ENCODE peak calls at places on chromosomes 6 and 20, in four cellular contexts. One of them, this sample, is unnamed.

GRCh38 chr20:19609642-19610223 is 148.3 kb upstream of the RIN2 start:
- DNase-seq in AG04450: no peak
- DNase-seq in psoas muscle: no peak
- DNase-seq in lower leg skin: no peak
- DNase-seq in this sample: no peak

GRCh38 chr6:135440087-135440792 is 57.3 kb downstream of the AHI1 start:
- DNase-seq in AG04450: no peak
- DNase-seq in lower leg skin: no peak
- DNase-seq in psoas muscle: no peak
- DNase-seq in this sample: no peak

GRCh38 chr20:35192071-35192872 is 20.4 kb downstream of the PROCR start:
- DNase-seq in AG04450: no peak
- DNase-seq in psoas muscle: no peak
- DNase-seq in lower leg skin: no peak
- DNase-seq in this sample: no peak

GRCh38 chr6:76840865-76841264 is 622.4 kb downstream of the HTR1B start:
- DNase-seq in AG04450: no peak
- DNase-seq in psoas muscle: no peak
- DNase-seq in lower leg skin: no peak
- DNase-seq in this sample: no peak

GRCh38 chr6:38012573-38012972 is 193.0 kb downstream of the ZFAND3 start:
- DNase-seq in psoas muscle: no peak
- DNase-seq in AG04450: peak
- DNase-seq in lower leg skin: no peak
- DNase-seq in this sample: no peak

GRCh38 chr6:8020083-8020482 is 44.1 kb downstream of the BLOC1S5 start:
- DNase-seq in psoas muscle: no peak
- DNase-seq in AG04450: no peak
- DNase-seq in lower leg skin: no peak
- DNase-seq in this sample: no peak

GRCh38 chr20:896626-897025 is 19.5 kb downstream of the ANGPT4 start:
- DNase-seq in psoas muscle: no peak
- DNase-seq in lower leg skin: no peak
- DNase-seq in AG04450: no peak
- DNase-seq in this sample: no peak

GRCh38 chr20:39851459-39851858 is 837.6 kb downstream of the MAFB start:
- DNase-seq in psoas muscle: no peak
- DNase-seq in lower leg skin: no peak
- DNase-seq in AG04450: peak
- DNase-seq in this sample: no peak

GRCh38 chr6:9140181-9140580 is 704.8 kb upstream of the SLC35B3 start:
- DNase-seq in lower leg skin: peak
- DNase-seq in psoas muscle: peak
- DNase-seq in AG04450: no peak
- DNase-seq in this sample: no peak

GRCh38 chr6:8859501-8859900 is 424.2 kb upstream of the SLC35B3 start:
- DNase-seq in lower leg skin: no peak
- DNase-seq in psoas muscle: no peak
- DNase-seq in AG04450: no peak
- DNase-seq in this sample: no peak

GRCh38 chr6:136411028-136411329 is 121.3 kb upstream of the BCLAF1 start:
- DNase-seq in psoas muscle: no peak
- DNase-seq in lower leg skin: no peak
- DNase-seq in AG04450: no peak
- DNase-seq in this sample: no peak

GRCh38 chr6:16657768-16658167 is 103.5 kb downstream of the ATXN1 start:
- DNase-seq in lower leg skin: no peak
- DNase-seq in psoas muscle: no peak
- DNase-seq in AG04450: no peak
- DNase-seq in this sample: no peak

GRCh38 chr6:38095054-38095453 is 275.5 kb downstream of the ZFAND3 start:
- DNase-seq in psoas muscle: no peak
- DNase-seq in AG04450: peak
- DNase-seq in lower leg skin: no peak
- DNase-seq in this sample: no peak

GRCh38 chr6:53143710-53144109 is 4.9 kb downstream of the GCM1 start:
- DNase-seq in psoas muscle: no peak
- DNase-seq in AG04450: no peak
- DNase-seq in lower leg skin: no peak
- DNase-seq in this sample: no peak

GRCh38 chr6:17423018-17423417 is 29.6 kb downstream of the CAP2 start:
- DNase-seq in lower leg skin: no peak
- DNase-seq in AG04450: no peak
- DNase-seq in psoas muscle: no peak
- DNase-seq in this sample: peak

GRCh38 chr20:35465976-35466375 is 10.6 kb downstream of the CEP250 start:
- DNase-seq in AG04450: no peak
- DNase-seq in lower leg skin: no peak
- DNase-seq in psoas muscle: peak
- DNase-seq in this sample: no peak

GRCh38 chr6:11323666-11324452 is 91.4 kb upstream of the NEDD9 start:
- DNase-seq in psoas muscle: no peak
- DNase-seq in AG04450: no peak
- DNase-seq in lower leg skin: no peak
- DNase-seq in this sample: no peak

GRCh38 chr6:10146723-10147451 is 268.0 kb downstream of the TFAP2A start:
- DNase-seq in AG04450: no peak
- DNase-seq in psoas muscle: no peak
- DNase-seq in lower leg skin: peak
- DNase-seq in this sample: no peak

GRCh38 chr6:41614713-41615112 is 23.6 kb upstream of the MDFI start:
- DNase-seq in lower leg skin: no peak
- DNase-seq in AG04450: no peak
- DNase-seq in psoas muscle: no peak
- DNase-seq in this sample: no peak

GRCh38 chr20:50008007-50008406 is 25.2 kb downstream of the SNAI1 start:
- DNase-seq in lower leg skin: no peak
- DNase-seq in AG04450: no peak
- DNase-seq in psoas muscle: no peak
- DNase-seq in this sample: no peak

GRCh38 chr6:88983532-88983931 is 20.1 kb upstream of the RNGTT start:
- DNase-seq in AG04450: no peak
- DNase-seq in psoas muscle: no peak
- DNase-seq in lower leg skin: no peak
- DNase-seq in this sample: no peak

GRCh38 chr20:46343358-46344357 is 35.4 kb upstream of the CDH22 start:
- DNase-seq in lower leg skin: no peak
- DNase-seq in psoas muscle: no peak
- DNase-seq in AG04450: no peak
- DNase-seq in this sample: no peak

GRCh38 chr6:18503588-18504231 is 116.6 kb downstream of the RNF144B start:
- DNase-seq in AG04450: peak
- DNase-seq in psoas muscle: no peak
- DNase-seq in lower leg skin: no peak
- DNase-seq in this sample: peak
- H3K4me3 ChIP-seq in AG04450: no peak
- H3K4me3 ChIP-seq in psoas muscle: peak
- H3K4me3 ChIP-seq in lower leg skin: peak
- H3K4me3 ChIP-seq in this sample: peak

GRCh38 chr20:23303325-23304102 is 47.1 kb upstream of the NXT1 start:
- DNase-seq in AG04450: no peak
- DNase-seq in lower leg skin: no peak
- DNase-seq in psoas muscle: no peak
- DNase-seq in this sample: no peak

GRCh38 chr20:23304616-23305015 is 46.0 kb upstream of the NXT1 start:
- DNase-seq in psoas muscle: no peak
- DNase-seq in lower leg skin: no peak
- DNase-seq in AG04450: no peak
- DNase-seq in this sample: no peak

GRCh38 chr20:23302386-23302785 is 48.2 kb upstream of the NXT1 start:
- DNase-seq in lower leg skin: peak
- DNase-seq in AG04450: no peak
- DNase-seq in psoas muscle: no peak
- DNase-seq in this sample: no peak

GRCh38 chr20:23301436-23302050 is 49.0 kb upstream of the NXT1 start:
- DNase-seq in lower leg skin: no peak
- DNase-seq in psoas muscle: no peak
- DNase-seq in AG04450: no peak
- DNase-seq in this sample: no peak

DNA sequence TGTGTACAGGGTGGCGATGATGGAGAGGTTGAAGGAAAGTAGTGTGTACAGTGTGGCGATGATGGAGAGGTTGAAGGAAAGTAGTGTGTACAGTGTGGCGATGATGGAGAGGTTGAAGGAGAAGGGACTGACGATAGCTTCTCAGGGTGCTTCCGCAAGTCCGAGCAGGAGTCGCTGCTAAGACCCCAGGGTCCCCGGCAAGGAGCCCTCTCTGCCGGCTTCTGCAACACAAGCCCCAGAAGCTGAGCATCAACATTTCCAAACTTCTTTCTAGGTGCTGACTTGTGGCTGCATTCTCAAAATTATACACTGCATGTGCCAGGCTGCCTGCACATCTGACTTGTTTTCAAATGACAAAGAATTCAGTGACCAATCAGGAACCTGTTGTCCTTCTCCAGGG is 47.8 kb upstream of the NXT1 start:
- DNase-seq in psoas muscle: no peak
- DNase-seq in AG04450: no peak
- DNase-seq in lower leg skin: peak
- DNase-seq in this sample: no peak
- H3K4me3 ChIP-seq in psoas muscle: no peak
- H3K4me3 ChIP-seq in AG04450: no peak
- H3K4me3 ChIP-seq in lower leg skin: no peak
- H3K4me3 ChIP-seq in this sample: no peak

GRCh38 chr6:142015011-142015410 is 117.7 kb upstream of the GJE1 start:
- DNase-seq in AG04450: no peak
- DNase-seq in lower leg skin: no peak
- DNase-seq in psoas muscle: no peak
- DNase-seq in this sample: no peak
- H3K4me3 ChIP-seq in AG04450: peak
- H3K4me3 ChIP-seq in lower leg skin: no peak
- H3K4me3 ChIP-seq in psoas muscle: no peak
- H3K4me3 ChIP-seq in this sample: no peak

DNA sequence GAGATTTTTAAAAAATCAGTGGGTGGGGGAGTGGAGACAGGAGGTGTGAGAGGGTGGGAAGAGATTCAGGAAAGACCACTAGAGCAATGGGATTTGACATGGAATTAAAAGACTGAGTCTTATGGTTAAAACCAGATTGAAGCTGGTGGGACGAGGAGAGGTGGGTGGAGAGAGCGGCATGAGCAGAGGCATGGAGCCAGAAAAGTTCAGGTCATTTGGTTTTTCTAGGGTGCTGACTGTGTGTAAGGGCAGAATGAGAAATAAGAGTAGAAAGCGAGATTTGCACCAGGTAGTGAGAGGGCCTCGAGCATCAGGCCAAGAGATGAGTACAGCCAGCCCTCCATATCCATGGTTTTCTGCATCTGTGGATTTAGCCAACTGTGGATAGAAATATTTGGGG is 121.3 kb downstream of the TCP11 start:
- DNase-seq in AG04450: no peak
- DNase-seq in lower leg skin: no peak
- DNase-seq in psoas muscle: no peak
- DNase-seq in this sample: no peak
- H3K4me3 ChIP-seq in AG04450: no peak
- H3K4me3 ChIP-seq in lower leg skin: no peak
- H3K4me3 ChIP-seq in psoas muscle: peak
- H3K4me3 ChIP-seq in this sample: peak

This sample was measured in esophagus muscularis mucosa.